ENCODE peak calls at places on chromosomes 3 and 15, in five cellular contexts. Y is Right ventricle myocardium superior, Q is aorta, B is nephron progenitor cell, U is NCI-H345. O is an unnamed sample.

GRCh38 chr15:78855746-78856145 is 16.9 kb upstream of the MORF4L1 start:
- DNase-seq in Y (no peak), Q (no peak), B (no peak), U (no peak), O (no peak)

GRCh38 chr3:32177702-32178198 is 60.7 kb upstream of the CMTM8 start:
- DNase-seq in Y (no peak), Q (no peak), B (peak), U (peak), O (peak)

GRCh38 chr3:149572796-149573414 is 84.9 kb downstream of the WWTR1 start:
- DNase-seq in Y (no peak), Q (peak), B (no peak), U (no peak), O (no peak)

GRCh38 chr3:156553705-156554356 is 1.1 kb downstream of the SSR3 start:
- DNase-seq in Y (no peak), Q (no peak), B (no peak), U (no peak), O (no peak)

GRCh38 chr3:113035387-113035982 is 44.7 kb downstream of the GTPBP8 start:
- DNase-seq in Y (no peak), Q (no peak), B (peak), U (peak), O (peak)

GRCh38 chr3:77889616-77890015 is 849.7 kb downstream of the ROBO2 start:
- DNase-seq in Y (no peak), Q (no peak), B (no peak), U (no peak), O (no peak)

GRCh38 chr15:90901799-90902655 is 1.1 kb upstream of the MAN2A2 start:
- DNase-seq in Y (peak), Q (peak), B (peak), U (peak), O (peak)

GRCh38 chr15:65903296-65904073 is 34.2 kb downstream of the RAB11A start:
- DNase-seq in Y (no peak), Q (no peak), B (no peak), U (no peak), O (no peak)

GRCh38 chr3:154307363-154307762 is 16.9 kb downstream of the DHX36 start:
- DNase-seq in Y (no peak), Q (no peak), B (no peak), U (no peak), O (no peak)

GRCh38 chr15:61752001-61752400 is 308.2 kb downstream of the VPS13C start:
- DNase-seq in Y (no peak), Q (no peak), B (no peak), U (no peak), O (no peak)

GRCh38 chr3:144272715-144273114 is 301.1 kb downstream of the DIPK2A start:
- DNase-seq in Y (no peak), Q (no peak), B (peak), U (peak), O (no peak)

GRCh38 chr3:127320529-127321121 is 32.8 kb upstream of the PRR20G start:
- DNase-seq in Y (no peak), Q (no peak), B (peak), U (no peak), O (peak)

GRCh38 chr3:162143181-162143580 is 646.6 kb downstream of the OTOL1 start:
- DNase-seq in Y (no peak), Q (no peak), B (no peak), U (no peak), O (no peak)

GRCh38 chr3:71245971-71246860 is 337.3 kb downstream of the FOXP1 start:
- DNase-seq in Y (no peak), Q (no peak), B (peak), U (no peak), O (no peak)

GRCh38 chr3:117700573-117701360 is 991.2 kb downstream of the TUSC7 start:
- DNase-seq in Y (no peak), Q (no peak), B (no peak), U (no peak), O (no peak)

GRCh38 chr3:116056280-116056679 is 389.0 kb downstream of the LSAMP start:
- DNase-seq in Y (no peak), Q (no peak), B (no peak), U (no peak), O (no peak)

GRCh38 chr15:27589260-27589659 is 509.9 kb downstream of the OCA2 start:
- DNase-seq in Y (no peak), Q (no peak), B (no peak), U (peak), O (no peak)

GRCh38 chr3:62415312-62415791 is 42.0 kb upstream of the FEZF2 start:
- DNase-seq in Y (no peak), Q (no peak), B (peak), U (peak), O (no peak)

GRCh38 chr3:172595648-172596393 is 72.6 kb upstream of the TNFSF10 start:
- DNase-seq in Y (no peak), Q (no peak), B (peak), U (no peak), O (no peak)

GRCh38 chr3:100107227-100107626 is 7.1 kb downstream of the FILIP1L start:
- DNase-seq in Y (no peak), Q (no peak), B (no peak), U (no peak), O (no peak)

GRCh38 chr3:11535207-11535960 is 108.3 kb downstream of the VGLL4 start:
- DNase-seq in Y (no peak), Q (no peak), B (no peak), U (no peak), O (no peak)

GRCh38 chr3:73658227-73658626 is 33.5 kb upstream of the PDZRN3 start:
- DNase-seq in Y (no peak), Q (no peak), B (no peak), U (no peak), O (no peak)

GRCh38 chr3:184334470-184335158 is 2.8 kb upstream of the FAM131A start:
- DNase-seq in Y (no peak), Q (no peak), B (no peak), U (no peak), O (no peak)

GRCh38 chr3:168327836-168328235 is 232.1 kb upstream of the GOLIM4 start:
- DNase-seq in Y (no peak), Q (no peak), B (no peak), U (no peak), O (no peak)

GRCh38 chr3:23735062-23735461 is 70.7 kb upstream of the UBE2E1 start:
- DNase-seq in Y (no peak), Q (no peak), B (no peak), U (no peak), O (no peak)

GRCh38 chr3:150577854-150578253 is 25.3 kb upstream of the SELENOT start:
- DNase-seq in Y (no peak), Q (no peak), B (no peak), U (no peak), O (no peak)

GRCh38 chr15:82918162-82918561 is 34.4 kb downstream of the HOMER2 start:
- DNase-seq in Y (no peak), Q (no peak), B (no peak), U (no peak), O (no peak)

GRCh38 chr3:62678841-62679240 is 196.4 kb downstream of the CADPS start:
- DNase-seq in Y (no peak), Q (no peak), B (no peak), U (no peak), O (no peak)

GRCh38 chr3:171838218-171838720 is 4.9 kb upstream of the TMEM212 start:
- DNase-seq in Y (peak), Q (peak), B (peak), U (no peak), O (peak)

GRCh38 chr3:188220988-188221818 is 67.2 kb downstream of the LPP start:
- DNase-seq in Y (peak), Q (no peak), B (no peak), U (no peak), O (no peak)

GRCh38 chr3:158742861-158743260 is 10.6 kb upstream of the RARRES1 start:
- DNase-seq in Y (no peak), Q (no peak), B (no peak), U (no peak), O (no peak)

GRCh38 chr3:100297784-100298183 is 36.8 kb upstream of the NIT2 start:
- DNase-seq in Y (no peak), Q (no peak), B (no peak), U (no peak), O (no peak)

O was measured in endothelial cell.